ENCODE peak calls at places on chromosomes 12 and 14, in eight cellular contexts. One of them, this sample, is unnamed.

GRCh38 chr12:48446372-48446771 is 26.0 kb upstream of the ANP32D start:
- DNase-seq in HepG2: no peak
- DNase-seq in upper lobe of left lung: no peak
- DNase-seq in thoracic aorta: no peak
- DNase-seq in CD8-positive, alpha-beta T cell: no peak
- DNase-seq in tibial artery: no peak
- DNase-seq in fibroblast of pulmonary artery: no peak
- DNase-seq in brain microvascular endothelial cell: no peak
- DNase-seq in this sample: no peak

GRCh38 chr14:68729556-68729955 is 63.3 kb downstream of the ZFP36L1 start:
- DNase-seq in CD8-positive, alpha-beta T cell: no peak
- DNase-seq in upper lobe of left lung: no peak
- DNase-seq in fibroblast of pulmonary artery: no peak
- DNase-seq in HepG2: no peak
- DNase-seq in thoracic aorta: no peak
- DNase-seq in brain microvascular endothelial cell: no peak
- DNase-seq in tibial artery: no peak
- DNase-seq in this sample: peak

GRCh38 chr12:57063991-57064725 is 14.2 kb upstream of the MYO1A start:
- DNase-seq in fibroblast of pulmonary artery: no peak
- DNase-seq in HepG2: no peak
- DNase-seq in CD8-positive, alpha-beta T cell: peak
- DNase-seq in brain microvascular endothelial cell: no peak
- DNase-seq in tibial artery: no peak
- DNase-seq in upper lobe of left lung: no peak
- DNase-seq in thoracic aorta: no peak
- DNase-seq in this sample: no peak

GRCh38 chr12:53058674-53059433 is 9.0 kb downstream of the TNS2 start:
- DNase-seq in thoracic aorta: no peak
- DNase-seq in upper lobe of left lung: no peak
- DNase-seq in tibial artery: no peak
- DNase-seq in HepG2: no peak
- DNase-seq in fibroblast of pulmonary artery: no peak
- DNase-seq in CD8-positive, alpha-beta T cell: no peak
- DNase-seq in brain microvascular endothelial cell: no peak
- DNase-seq in this sample: peak

GRCh38 chr14:78130356-78130755 is 39.8 kb upstream of the NRXN3 start:
- DNase-seq in fibroblast of pulmonary artery: no peak
- DNase-seq in tibial artery: no peak
- DNase-seq in HepG2: no peak
- DNase-seq in CD8-positive, alpha-beta T cell: no peak
- DNase-seq in upper lobe of left lung: no peak
- DNase-seq in thoracic aorta: no peak
- DNase-seq in brain microvascular endothelial cell: no peak
- DNase-seq in this sample: no peak

GRCh38 chr14:54866588-54866987 is 36.0 kb downstream of the GCH1 start:
- DNase-seq in CD8-positive, alpha-beta T cell: no peak
- DNase-seq in thoracic aorta: no peak
- DNase-seq in fibroblast of pulmonary artery: no peak
- DNase-seq in brain microvascular endothelial cell: peak
- DNase-seq in tibial artery: no peak
- DNase-seq in HepG2: peak
- DNase-seq in upper lobe of left lung: no peak
- DNase-seq in this sample: no peak

GRCh38 chr12:24373004-24373403 is 423.5 kb upstream of the SOX5 start:
- DNase-seq in thoracic aorta: no peak
- DNase-seq in tibial artery: no peak
- DNase-seq in CD8-positive, alpha-beta T cell: no peak
- DNase-seq in brain microvascular endothelial cell: no peak
- DNase-seq in HepG2: peak
- DNase-seq in upper lobe of left lung: no peak
- DNase-seq in fibroblast of pulmonary artery: no peak
- DNase-seq in this sample: no peak

GRCh38 chr12:51388826-51389225 is 2.4 kb downstream of the GALNT6 start:
- DNase-seq in HepG2: no peak
- DNase-seq in tibial artery: no peak
- DNase-seq in CD8-positive, alpha-beta T cell: no peak
- DNase-seq in fibroblast of pulmonary artery: no peak
- DNase-seq in thoracic aorta: no peak
- DNase-seq in brain microvascular endothelial cell: no peak
- DNase-seq in upper lobe of left lung: no peak
- DNase-seq in this sample: no peak

GRCh38 chr14:101824339-101824727 is 62.8 kb downstream of the PPP2R5C start:
- DNase-seq in HepG2: no peak
- DNase-seq in thoracic aorta: no peak
- DNase-seq in brain microvascular endothelial cell: no peak
- DNase-seq in tibial artery: no peak
- DNase-seq in CD8-positive, alpha-beta T cell: no peak
- DNase-seq in fibroblast of pulmonary artery: no peak
- DNase-seq in upper lobe of left lung: no peak
- DNase-seq in this sample: no peak

GRCh38 chr14:34355584-34356266 is 106.3 kb downstream of the SPTSSA start:
- DNase-seq in brain microvascular endothelial cell: peak
- DNase-seq in upper lobe of left lung: no peak
- DNase-seq in HepG2: peak
- DNase-seq in fibroblast of pulmonary artery: peak
- DNase-seq in tibial artery: no peak
- DNase-seq in CD8-positive, alpha-beta T cell: no peak
- DNase-seq in thoracic aorta: no peak
- DNase-seq in this sample: no peak

GRCh38 chr12:109934026-109934425 is 34.0 kb downstream of the TCHP start:
- DNase-seq in HepG2: no peak
- DNase-seq in brain microvascular endothelial cell: no peak
- DNase-seq in thoracic aorta: no peak
- DNase-seq in upper lobe of left lung: no peak
- DNase-seq in tibial artery: no peak
- DNase-seq in fibroblast of pulmonary artery: no peak
- DNase-seq in CD8-positive, alpha-beta T cell: no peak
- DNase-seq in this sample: peak

GRCh38 chr12:2959508-2960431 is 573 bp downstream of the TEAD4 start:
- DNase-seq in tibial artery: peak
- DNase-seq in fibroblast of pulmonary artery: peak
- DNase-seq in brain microvascular endothelial cell: peak
- DNase-seq in HepG2: peak
- DNase-seq in upper lobe of left lung: peak
- DNase-seq in CD8-positive, alpha-beta T cell: no peak
- DNase-seq in thoracic aorta: no peak
- DNase-seq in this sample: peak

GRCh38 chr12:104736307-104736706 is 221.8 kb downstream of the SLC41A2 start:
- DNase-seq in thoracic aorta: no peak
- DNase-seq in upper lobe of left lung: no peak
- DNase-seq in HepG2: no peak
- DNase-seq in CD8-positive, alpha-beta T cell: no peak
- DNase-seq in tibial artery: no peak
- DNase-seq in brain microvascular endothelial cell: peak
- DNase-seq in fibroblast of pulmonary artery: peak
- DNase-seq in this sample: no peak

GRCh38 chr14:78758333-78758732 is 588.2 kb downstream of the NRXN3 start:
- DNase-seq in brain microvascular endothelial cell: peak
- DNase-seq in fibroblast of pulmonary artery: peak
- DNase-seq in CD8-positive, alpha-beta T cell: no peak
- DNase-seq in HepG2: peak
- DNase-seq in tibial artery: no peak
- DNase-seq in upper lobe of left lung: no peak
- DNase-seq in thoracic aorta: no peak
- DNase-seq in this sample: no peak

GRCh38 chr14:55062517-55063351 is 11.3 kb downstream of the MAPK1IP1L start:
- DNase-seq in upper lobe of left lung: no peak
- DNase-seq in brain microvascular endothelial cell: no peak
- DNase-seq in HepG2: no peak
- DNase-seq in tibial artery: no peak
- DNase-seq in CD8-positive, alpha-beta T cell: no peak
- DNase-seq in thoracic aorta: no peak
- DNase-seq in fibroblast of pulmonary artery: no peak
- DNase-seq in this sample: no peak

GRCh38 chr12:19909418-19909817 is 458.9 kb upstream of the PDE3A start:
- DNase-seq in brain microvascular endothelial cell: no peak
- DNase-seq in tibial artery: no peak
- DNase-seq in upper lobe of left lung: no peak
- DNase-seq in CD8-positive, alpha-beta T cell: no peak
- DNase-seq in HepG2: no peak
- DNase-seq in fibroblast of pulmonary artery: no peak
- DNase-seq in thoracic aorta: no peak
- DNase-seq in this sample: no peak

GRCh38 chr14:24367506-24368214 is at the start of gene NFATC4:
- DNase-seq in fibroblast of pulmonary artery: peak
- DNase-seq in thoracic aorta: peak
- DNase-seq in CD8-positive, alpha-beta T cell: no peak
- DNase-seq in HepG2: peak
- DNase-seq in upper lobe of left lung: peak
- DNase-seq in tibial artery: peak
- DNase-seq in brain microvascular endothelial cell: peak
- DNase-seq in this sample: peak

GRCh38 chr14:102770910-102771543 is 6.2 kb upstream of the TRAF3 start:
- DNase-seq in tibial artery: no peak
- DNase-seq in thoracic aorta: no peak
- DNase-seq in fibroblast of pulmonary artery: no peak
- DNase-seq in CD8-positive, alpha-beta T cell: no peak
- DNase-seq in upper lobe of left lung: no peak
- DNase-seq in brain microvascular endothelial cell: no peak
- DNase-seq in HepG2: no peak
- DNase-seq in this sample: no peak

GRCh38 chr14:77848031-77848430 is 48.1 kb downstream of the ADCK1 start:
- DNase-seq in HepG2: no peak
- DNase-seq in CD8-positive, alpha-beta T cell: no peak
- DNase-seq in tibial artery: no peak
- DNase-seq in thoracic aorta: no peak
- DNase-seq in upper lobe of left lung: no peak
- DNase-seq in fibroblast of pulmonary artery: peak
- DNase-seq in brain microvascular endothelial cell: no peak
- DNase-seq in this sample: no peak

GRCh38 chr12:94725375-94726168 is 75.2 kb upstream of the TMCC3 start:
- DNase-seq in fibroblast of pulmonary artery: peak
- DNase-seq in tibial artery: peak
- DNase-seq in HepG2: peak
- DNase-seq in CD8-positive, alpha-beta T cell: no peak
- DNase-seq in upper lobe of left lung: peak
- DNase-seq in thoracic aorta: no peak
- DNase-seq in brain microvascular endothelial cell: peak
- DNase-seq in this sample: peak

GRCh38 chr14:100392266-100392850 is 69.2 kb downstream of the SLC25A47 start:
- DNase-seq in tibial artery: no peak
- DNase-seq in thoracic aorta: no peak
- DNase-seq in HepG2: no peak
- DNase-seq in CD8-positive, alpha-beta T cell: no peak
- DNase-seq in upper lobe of left lung: no peak
- DNase-seq in brain microvascular endothelial cell: no peak
- DNase-seq in fibroblast of pulmonary artery: peak
- DNase-seq in this sample: no peak

DNA sequence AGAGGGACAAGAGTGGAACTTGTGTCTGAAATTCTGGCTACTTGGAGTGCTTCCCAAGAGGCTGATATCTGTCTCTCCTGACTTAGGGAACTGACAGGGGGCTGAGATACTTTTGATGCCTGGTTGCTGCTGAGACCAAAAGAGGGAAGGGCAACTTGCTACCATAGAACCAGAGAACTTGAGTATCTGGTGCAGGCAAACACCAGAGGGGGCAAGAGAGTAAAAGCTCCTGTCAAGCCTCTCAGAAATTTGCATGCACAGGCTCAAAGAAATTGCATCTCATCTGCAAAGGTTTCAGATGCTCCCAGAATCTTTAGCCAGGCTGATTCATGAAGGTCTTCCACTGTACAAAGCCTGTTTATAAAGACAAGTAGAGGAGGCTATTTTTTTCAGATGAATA is 391.3 kb upstream of the FOXG1 start:
- DNase-seq in fibroblast of pulmonary artery: peak
- DNase-seq in brain microvascular endothelial cell: peak
- DNase-seq in HepG2: no peak
- DNase-seq in CD8-positive, alpha-beta T cell: no peak
- DNase-seq in tibial artery: no peak
- DNase-seq in thoracic aorta: no peak
- DNase-seq in upper lobe of left lung: peak
- DNase-seq in this sample: peak
- TF ChIP-seq CTCF in fibroblast of pulmonary artery: peak
- TF ChIP-seq CTCF in brain microvascular endothelial cell: peak
- TF ChIP-seq CTCF in HepG2: no peak
- TF ChIP-seq CTCF in CD8-positive, alpha-beta T cell: no peak
- TF ChIP-seq CTCF in tibial artery: no peak
- TF ChIP-seq CTCF in thoracic aorta: no peak
- TF ChIP-seq CTCF in upper lobe of left lung: no peak
- TF ChIP-seq CTCF in this sample: peak

DNA sequence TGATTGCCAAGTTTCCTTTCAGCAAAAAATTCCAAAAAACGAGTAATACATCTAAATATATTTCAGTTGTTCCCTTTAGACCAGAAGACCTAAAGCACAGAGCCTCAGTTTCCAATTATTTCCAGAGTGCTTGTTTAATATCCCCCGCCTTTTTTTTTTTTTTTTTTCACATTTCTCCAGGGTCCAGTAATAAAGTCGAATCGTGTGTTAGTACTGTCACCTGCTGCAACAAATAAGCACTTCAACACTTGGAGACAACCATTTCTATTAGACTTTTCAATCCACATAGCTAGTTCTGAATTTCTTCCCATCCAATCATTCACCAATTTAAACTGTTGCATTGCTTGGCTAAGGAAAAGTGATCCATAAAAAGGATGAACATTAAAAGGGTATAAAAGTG is 13.6 kb downstream of the PDE6H start:
- DNase-seq in HepG2: no peak
- DNase-seq in brain microvascular endothelial cell: no peak
- DNase-seq in thoracic aorta: no peak
- DNase-seq in upper lobe of left lung: no peak
- DNase-seq in fibroblast of pulmonary artery: no peak
- DNase-seq in tibial artery: no peak
- DNase-seq in CD8-positive, alpha-beta T cell: no peak
- DNase-seq in this sample: no peak
- TF ChIP-seq CTCF in HepG2: no peak
- TF ChIP-seq CTCF in brain microvascular endothelial cell: no peak
- TF ChIP-seq CTCF in thoracic aorta: no peak
- TF ChIP-seq CTCF in upper lobe of left lung: no peak
- TF ChIP-seq CTCF in fibroblast of pulmonary artery: peak
- TF ChIP-seq CTCF in tibial artery: peak
- TF ChIP-seq CTCF in CD8-positive, alpha-beta T cell: no peak
- TF ChIP-seq CTCF in this sample: no peak

GRCh38 chr14:97458302-97459137 is 661.3 kb downstream of the VRK1 start:
- DNase-seq in brain microvascular endothelial cell: no peak
- DNase-seq in CD8-positive, alpha-beta T cell: peak
- DNase-seq in HepG2: no peak
- DNase-seq in upper lobe of left lung: peak
- DNase-seq in fibroblast of pulmonary artery: no peak
- DNase-seq in tibial artery: peak
- DNase-seq in thoracic aorta: no peak
- DNase-seq in this sample: no peak
- TF ChIP-seq CTCF in brain microvascular endothelial cell: no peak
- TF ChIP-seq CTCF in CD8-positive, alpha-beta T cell: no peak
- TF ChIP-seq CTCF in HepG2: no peak
- TF ChIP-seq CTCF in upper lobe of left lung: no peak
- TF ChIP-seq CTCF in fibroblast of pulmonary artery: no peak
- TF ChIP-seq CTCF in tibial artery: no peak
- TF ChIP-seq CTCF in thoracic aorta: no peak
- TF ChIP-seq CTCF in this sample: no peak

DNA sequence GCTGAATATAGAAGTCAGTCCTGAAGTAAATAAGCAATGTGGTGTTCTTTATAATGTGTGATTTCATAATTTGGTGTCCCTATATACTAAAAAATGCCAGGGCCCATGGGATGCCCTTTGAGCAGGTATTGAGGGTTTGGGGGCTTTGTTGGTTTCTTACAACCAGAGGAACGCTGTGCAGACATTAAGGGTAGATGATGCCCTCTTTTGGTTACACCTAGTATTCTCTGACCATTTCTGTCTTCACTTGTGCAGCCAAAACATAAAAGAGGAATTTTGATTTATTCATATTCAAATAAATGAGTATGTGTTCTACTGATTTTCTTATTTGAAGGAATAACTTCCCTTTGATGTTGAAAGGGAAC is 3.0 kb downstream of the LGR5 start:
- DNase-seq in brain microvascular endothelial cell: no peak
- DNase-seq in thoracic aorta: no peak
- DNase-seq in tibial artery: no peak
- DNase-seq in HepG2: no peak
- DNase-seq in fibroblast of pulmonary artery: no peak
- DNase-seq in upper lobe of left lung: no peak
- DNase-seq in CD8-positive, alpha-beta T cell: no peak
- DNase-seq in this sample: no peak
- TF ChIP-seq CTCF in brain microvascular endothelial cell: no peak
- TF ChIP-seq CTCF in thoracic aorta: no peak
- TF ChIP-seq CTCF in tibial artery: no peak
- TF ChIP-seq CTCF in HepG2: peak
- TF ChIP-seq CTCF in fibroblast of pulmonary artery: no peak
- TF ChIP-seq CTCF in upper lobe of left lung: no peak
- TF ChIP-seq CTCF in CD8-positive, alpha-beta T cell: no peak
- TF ChIP-seq CTCF in this sample: no peak